ENCODE peak calls at places on chromosomes 3 and 15, in ten cellular contexts. B is endodermal cell, H is neural progenitor cell, J is fibroblast of lung, P is astrocyte, Y is GM23248, O is mesendoderm, A is HCT116, G is neuronal stem cell, Q is endothelial cell of umbilical vein. E is an unnamed sample.

GRCh38 chr3:29022976-29023375 is 257.9 kb upstream of the RBMS3 start:
- DNase-seq in B (no peak), H (no peak), J (peak), P (no peak), Y (no peak), O (no peak), A (no peak), G (no peak), Q (no peak), E (no peak)

GRCh38 chr15:91782221-91782620 is 71.3 kb upstream of the SLCO3A1 start:
- DNase-seq in B (no peak), H (no peak), J (no peak), P (no peak), Y (no peak), O (no peak), A (no peak), G (no peak), Q (no peak), E (no peak)

GRCh38 chr15:29844290-29844903 is 22.1 kb upstream of the TJP1 start:
- DNase-seq in B (no peak), H (no peak), J (peak), P (peak), Y (peak), O (no peak), A (peak), G (no peak), Q (no peak), E (peak)

GRCh38 chr3:128550113-128550440 is 57.1 kb upstream of the GATA2 start:
- DNase-seq in B (no peak), H (no peak), J (no peak), P (no peak), Y (no peak), O (no peak), A (no peak), G (no peak), Q (peak), E (no peak)

GRCh38 chr15:65077981-65078352 is 1.4 kb downstream of the KBTBD13 start:
- DNase-seq in B (peak), H (peak), J (no peak), P (no peak), Y (peak), O (peak), A (peak), G (no peak), Q (peak), E (peak)

GRCh38 chr15:89167267-89168176 is 53.9 kb downstream of the RLBP1 start:
- DNase-seq in B (peak), H (no peak), J (peak), P (peak), Y (peak), O (peak), A (peak), G (no peak), Q (peak), E (peak)

GRCh38 chr3:14847613-14848541 is 29.1 kb downstream of the FGD5 start:
- DNase-seq in B (peak), H (peak), J (no peak), P (no peak), Y (no peak), O (peak), A (peak), G (no peak), Q (peak), E (no peak)

GRCh38 chr15:33587773-33588172 is 277.0 kb downstream of the RYR3 start:
- DNase-seq in B (no peak), H (no peak), J (peak), P (peak), Y (peak), O (peak), A (no peak), G (no peak), Q (no peak), E (peak)

GRCh38 chr15:35692256-35692867 is 146.4 kb upstream of the DPH6 start:
- DNase-seq in B (no peak), H (no peak), J (no peak), P (no peak), Y (peak), O (no peak), A (no peak), G (no peak), Q (peak), E (no peak)

GRCh38 chr3:41710646-41711388 is 251.1 kb downstream of the ULK4 start:
- DNase-seq in B (peak), H (peak), J (peak), P (peak), Y (peak), O (peak), A (no peak), G (no peak), Q (peak), E (peak)

GRCh38 chr15:54500330-54500729 is 522.1 kb downstream of the UNC13C start:
- DNase-seq in B (no peak), H (no peak), J (no peak), P (no peak), Y (no peak), O (no peak), A (no peak), G (no peak), Q (no peak), E (no peak)
- H3K9ac ChIP-seq in B (no peak), H (no peak), J (no peak), P (no peak), Y (no peak), O (no peak), A (no peak), G (no peak), Q (no peak), E (no peak)

GRCh38 chr15:79846539-79846938 is 50.3 kb downstream of the MTHFS start:
- DNase-seq in B (no peak), H (no peak), J (no peak), P (no peak), Y (no peak), O (no peak), A (no peak), G (no peak), Q (no peak), E (no peak)

GRCh38 chr15:79853492-79854328 is 43.1 kb downstream of the MTHFS start:
- DNase-seq in B (peak), H (peak), J (peak), P (peak), Y (peak), O (peak), A (peak), G (peak), Q (peak), E (peak)

GRCh38 chr15:79844221-79844620 is 52.6 kb downstream of the MTHFS start:
- DNase-seq in B (no peak), H (no peak), J (no peak), P (no peak), Y (no peak), O (no peak), A (no peak), G (no peak), Q (no peak), E (no peak)

DNA sequence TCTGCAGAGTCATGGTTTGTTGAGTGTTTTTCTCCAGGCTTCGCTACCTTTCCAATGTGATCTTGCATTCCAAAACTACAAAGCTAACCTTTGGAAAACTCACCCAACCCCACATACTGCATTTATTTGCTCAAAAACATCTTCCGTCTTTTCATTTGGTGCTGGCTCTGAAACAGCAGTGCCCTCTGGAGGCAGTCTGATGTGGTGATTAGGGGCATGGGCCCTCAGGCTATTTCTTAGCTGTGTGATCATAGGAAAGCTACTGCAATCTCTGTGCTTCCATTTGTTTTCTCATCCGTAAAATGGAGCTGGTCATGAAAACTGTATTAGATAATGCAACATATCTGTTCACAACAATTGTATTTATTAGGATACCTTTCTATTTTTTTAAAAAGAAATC is 47.0 kb downstream of the MTHFS start:
- DNase-seq in B (peak), H (peak), J (peak), P (peak), Y (peak), O (peak), A (no peak), G (peak), Q (peak), E (peak)
- H3K4me3 ChIP-seq in B (no peak), H (no peak), J (no peak), P (no peak), Y (no peak), O (no peak), A (no peak), G (no peak), Q (no peak), E (no peak)

GRCh38 chr3:1462916-1463315 is 370.1 kb downstream of the CNTN6 start:
- DNase-seq in B (no peak), H (no peak), J (no peak), P (no peak), Y (no peak), O (no peak), A (no peak), G (no peak), Q (no peak), E (no peak)
- H3K9ac ChIP-seq in B (no peak), H (no peak), J (no peak), P (no peak), Y (no peak), O (no peak), A (no peak), G (no peak), Q (no peak), E (no peak)

GRCh38 chr3:152205097-152205593 is 63.6 kb upstream of the MBNL1 start:
- DNase-seq in B (no peak), H (no peak), J (no peak), P (no peak), Y (no peak), O (no peak), A (no peak), G (no peak), Q (no peak), E (no peak)

GRCh38 chr3:152200476-152201422 is 68.0 kb upstream of the MBNL1 start:
- DNase-seq in B (no peak), H (no peak), J (no peak), P (no peak), Y (no peak), O (peak), A (no peak), G (no peak), Q (peak), E (no peak)

GRCh38 chr3:152204218-152204617 is 64.5 kb upstream of the MBNL1 start:
- DNase-seq in B (no peak), H (no peak), J (no peak), P (no peak), Y (no peak), O (no peak), A (no peak), G (no peak), Q (no peak), E (no peak)

GRCh38 chr3:152203677-152204076 is 65.1 kb upstream of the MBNL1 start:
- DNase-seq in B (no peak), H (no peak), J (peak), P (no peak), Y (peak), O (no peak), A (no peak), G (no peak), Q (no peak), E (peak)

DNA sequence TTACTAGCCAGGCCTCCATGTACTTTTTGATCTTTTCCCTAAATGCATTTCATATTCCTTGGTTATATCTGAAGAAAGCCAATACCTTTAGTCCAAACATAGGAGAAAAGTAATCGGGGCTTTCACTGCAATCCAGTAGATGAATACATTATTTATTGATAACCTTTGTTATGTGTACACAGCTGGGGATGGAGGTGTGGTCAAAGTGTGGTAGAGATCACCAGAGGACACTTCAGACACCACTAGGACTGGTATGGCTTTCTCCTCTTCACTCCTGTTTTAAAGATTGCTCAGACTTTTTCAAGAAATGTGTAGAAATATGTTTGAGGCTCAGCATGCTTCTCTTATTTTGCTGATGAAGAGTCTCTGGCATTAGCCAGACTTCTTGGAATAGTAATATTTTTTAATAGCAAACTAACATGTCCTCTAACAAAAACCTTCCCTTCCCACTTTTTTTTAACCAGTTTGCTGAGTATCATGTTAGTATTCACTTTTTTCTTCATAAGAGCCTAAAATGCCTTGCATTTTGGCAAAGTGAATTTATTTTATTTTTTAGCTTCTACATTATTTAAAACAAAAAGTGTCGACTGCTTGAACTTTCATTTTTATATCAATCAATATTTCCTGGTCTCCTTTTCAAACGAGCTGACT is 65.6 kb upstream of the MBNL1 start:
- DNase-seq in B (no peak), H (no peak), J (peak), P (no peak), Y (no peak), O (no peak), A (no peak), G (no peak), Q (no peak), E (no peak)
- H3K4me3 ChIP-seq in B (no peak), H (no peak), J (no peak), P (no peak), Y (peak), O (no peak), A (no peak), G (no peak), Q (no peak), E (peak)

GRCh38 chr3:189631409-189631808 is 220 bp downstream of the TP63 start:
- DNase-seq in B (no peak), H (no peak), J (no peak), P (no peak), Y (no peak), O (no peak), A (no peak), G (no peak), Q (no peak), E (no peak)

GRCh38 chr3:189629803-189630455 is 1.3 kb upstream of the TP63 start:
- DNase-seq in B (no peak), H (no peak), J (peak), P (no peak), Y (peak), O (no peak), A (no peak), G (no peak), Q (no peak), E (peak)

GRCh38 chr3:189630667-189631372 is 369 bp upstream of the TP63 start:
- DNase-seq in B (no peak), H (no peak), J (no peak), P (no peak), Y (peak), O (no peak), A (no peak), G (no peak), Q (no peak), E (peak)

GRCh38 chr3:189631373-189631408 is at the start of gene TP63:
- DNase-seq in B (no peak), H (no peak), J (no peak), P (no peak), Y (no peak), O (no peak), A (no peak), G (no peak), Q (no peak), E (no peak)

DNA sequence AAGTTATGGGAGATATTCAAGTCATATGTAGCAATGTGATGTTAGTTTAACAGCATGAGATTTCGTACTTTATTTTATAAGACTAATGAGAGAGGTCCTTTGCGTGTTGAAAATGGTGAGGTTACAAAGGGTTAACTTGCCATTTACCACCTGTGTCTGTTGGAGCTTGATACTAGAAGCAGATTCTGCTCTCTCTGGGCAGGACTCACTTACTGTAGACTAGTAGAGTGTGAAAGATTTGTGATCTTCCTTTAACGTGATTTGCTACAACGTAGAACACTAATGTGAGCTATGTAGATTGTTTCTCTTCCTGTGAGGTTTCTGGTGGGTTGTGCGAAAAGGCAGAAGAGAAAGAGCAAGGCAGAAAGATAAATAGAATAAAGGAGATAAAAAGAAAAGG is 1.0 kb downstream of the TP63 start:
- DNase-seq in B (no peak), H (no peak), J (no peak), P (no peak), Y (no peak), O (no peak), A (no peak), G (no peak), Q (no peak), E (no peak)
- H3K9ac ChIP-seq in B (no peak), H (no peak), J (no peak), P (no peak), Y (no peak), O (no peak), A (no peak), G (no peak), Q (no peak), E (no peak)

GRCh38 chr3:36764704-36765038 is 318 bp upstream of the DCLK3 start:
- DNase-seq in B (no peak), H (no peak), J (no peak), P (no peak), Y (no peak), O (no peak), A (no peak), G (no peak), Q (no peak), E (no peak)
- H3K4me3 ChIP-seq in B (peak), H (peak), J (no peak), P (no peak), Y (no peak), O (no peak), A (no peak), G (no peak), Q (no peak), E (peak)

GRCh38 chr3:64055076-64055475 is 31.8 kb upstream of the PSMD6 start:
- DNase-seq in B (no peak), H (no peak), J (no peak), P (no peak), Y (no peak), O (no peak), A (no peak), G (no peak), Q (peak), E (no peak)

GRCh38 chr3:64057231-64057630 is 33.9 kb upstream of the PSMD6 start:
- DNase-seq in B (no peak), H (no peak), J (no peak), P (no peak), Y (no peak), O (no peak), A (no peak), G (no peak), Q (no peak), E (no peak)

GRCh38 chr3:64054488-64054887 is 31.2 kb upstream of the PSMD6 start:
- DNase-seq in B (no peak), H (no peak), J (no peak), P (no peak), Y (no peak), O (no peak), A (no peak), G (no peak), Q (no peak), E (no peak)

GRCh38 chr3:64056616-64057165 is 33.4 kb upstream of the PSMD6 start:
- DNase-seq in B (no peak), H (no peak), J (no peak), P (peak), Y (peak), O (peak), A (no peak), G (no peak), Q (no peak), E (no peak)

DNA sequence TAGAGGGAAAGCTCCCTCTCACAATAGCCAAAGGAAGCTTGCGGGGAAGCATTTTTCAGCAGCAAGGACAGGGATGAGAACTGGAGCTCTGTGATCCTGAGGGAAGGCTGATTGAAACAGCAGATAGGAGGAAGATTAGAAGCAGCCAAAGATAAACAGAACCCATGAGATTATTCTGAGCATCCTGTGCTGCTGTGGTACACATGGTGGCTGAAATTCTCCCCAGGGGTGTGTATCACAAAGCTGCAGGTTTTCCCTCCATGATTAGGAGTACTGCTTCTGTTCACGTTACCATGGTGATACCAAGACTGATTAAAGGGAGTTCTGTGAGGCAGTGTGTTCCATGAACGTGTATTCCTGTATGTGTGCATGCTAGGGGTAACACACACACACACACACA is 30.3 kb upstream of the PSMD6 start:
- DNase-seq in B (no peak), H (no peak), J (no peak), P (no peak), Y (no peak), O (peak), A (no peak), G (no peak), Q (no peak), E (no peak)
- H3K9ac ChIP-seq in B (no peak), H (no peak), J (no peak), P (no peak), Y (no peak), O (no peak), A (no peak), G (no peak), Q (no peak), E (no peak)

GRCh38 chr15:58069008-58069407 is 3.5 kb upstream of the ALDH1A2 start:
- DNase-seq in B (no peak), H (no peak), J (no peak), P (no peak), Y (no peak), O (no peak), A (no peak), G (no peak), Q (no peak), E (no peak)
- H3K4me3 ChIP-seq in B (no peak), H (no peak), J (no peak), P (no peak), Y (no peak), O (no peak), A (no peak), G (no peak), Q (no peak), E (no peak)